ENCODE peak calls at places on chromosomes 6 and 20, in five cellular contexts. One of them, this sample, is unnamed.

GRCh38 chr20:58439974-58440767 is 51.1 kb downstream of the VAPB start:
- DNase-seq in GOT3: no peak
- DNase-seq in H9: no peak
- DNase-seq in H1: no peak
- DNase-seq in fibroblast of mammary gland: no peak
- DNase-seq in this sample: no peak

GRCh38 chr6:3568396-3569082 is 111.7 kb upstream of the SLC22A23 start:
- DNase-seq in fibroblast of mammary gland: no peak
- DNase-seq in H1: no peak
- DNase-seq in GOT3: no peak
- DNase-seq in H9: no peak
- DNase-seq in this sample: no peak

GRCh38 chr6:41093729-41094128 is 21.0 kb downstream of the NFYA start:
- DNase-seq in H9: no peak
- DNase-seq in GOT3: no peak
- DNase-seq in fibroblast of mammary gland: peak; percentile 25
- DNase-seq in H1: no peak
- DNase-seq in this sample: no peak

GRCh38 chr20:49964964-49965780 is 17.6 kb upstream of the SNAI1 start:
- DNase-seq in H9: peak; percentile 82
- DNase-seq in fibroblast of mammary gland: no peak
- DNase-seq in H1: peak; percentile 84
- DNase-seq in GOT3: no peak
- DNase-seq in this sample: no peak

GRCh38 chr6:81938014-81938761 is 185.7 kb upstream of the TENT5A start:
- DNase-seq in GOT3: no peak
- DNase-seq in H1: no peak
- DNase-seq in fibroblast of mammary gland: peak; percentile 98
- DNase-seq in H9: no peak
- DNase-seq in this sample: peak; percentile 60

GRCh38 chr6:505374-505773 is 113.8 kb downstream of the IRF4 start:
- DNase-seq in H1: no peak
- DNase-seq in H9: no peak
- DNase-seq in fibroblast of mammary gland: no peak
- DNase-seq in GOT3: no peak
- DNase-seq in this sample: no peak

GRCh38 chr6:140538926-140539325 is 1164.5 kb upstream of the CITED2 start:
- DNase-seq in H9: no peak
- DNase-seq in H1: no peak
- DNase-seq in GOT3: no peak
- DNase-seq in fibroblast of mammary gland: peak; percentile 28
- DNase-seq in this sample: no peak

GRCh38 chr6:34381086-34381485 is 11.4 kb downstream of the NUDT3 start:
- DNase-seq in fibroblast of mammary gland: peak; percentile 68
- DNase-seq in H9: no peak
- DNase-seq in H1: no peak
- DNase-seq in GOT3: no peak
- DNase-seq in this sample: no peak

GRCh38 chr6:130575971-130576370 is 210.2 kb downstream of the TMEM200A start:
- DNase-seq in H9: no peak
- DNase-seq in fibroblast of mammary gland: no peak
- DNase-seq in H1: no peak
- DNase-seq in GOT3: no peak
- DNase-seq in this sample: no peak

GRCh38 chr6:125943528-125944433 is 12.8 kb upstream of the HINT3 start:
- DNase-seq in H9: no peak
- DNase-seq in GOT3: no peak
- DNase-seq in H1: no peak
- DNase-seq in fibroblast of mammary gland: no peak
- DNase-seq in this sample: no peak

GRCh38 chr20:38537176-38537575 is 43.8 kb upstream of the ADIG start:
- DNase-seq in H1: no peak
- DNase-seq in GOT3: no peak
- DNase-seq in H9: no peak
- DNase-seq in fibroblast of mammary gland: no peak
- DNase-seq in this sample: no peak

GRCh38 chr6:166932116-166932515 is 24.2 kb downstream of the RNASET2 start:
- DNase-seq in H1: no peak
- DNase-seq in GOT3: no peak
- DNase-seq in H9: no peak
- DNase-seq in fibroblast of mammary gland: no peak
- DNase-seq in this sample: no peak

GRCh38 chr6:830667-831327 is 137.9 kb upstream of the EXOC2 start:
- DNase-seq in fibroblast of mammary gland: no peak
- DNase-seq in GOT3: no peak
- DNase-seq in H9: no peak
- DNase-seq in H1: no peak
- DNase-seq in this sample: no peak

GRCh38 chr6:34285571-34285970 is 36.8 kb upstream of the SMIM29 start:
- DNase-seq in GOT3: no peak
- DNase-seq in H1: no peak
- DNase-seq in H9: no peak
- DNase-seq in fibroblast of mammary gland: no peak
- DNase-seq in this sample: no peak

GRCh38 chr6:150267686-150268561 is 100.9 kb upstream of the IYD start:
- DNase-seq in GOT3: no peak
- DNase-seq in fibroblast of mammary gland: peak; percentile 88
- DNase-seq in H9: no peak
- DNase-seq in H1: no peak
- DNase-seq in this sample: no peak